ENCODE peak calls at places on chromosomes 5 and 9, in seven cellular contexts. Z, G, J, L, P, O and W are unnamed samples.

GRCh38 chr5:113447651-113448050 is 12.9 kb upstream of the TSSK1B start:
- DNase-seq in Z (peak; percentile 60), G (no peak), J (no peak), L (no peak), P (peak; percentile 52), O (no peak), W (peak; percentile 9)

GRCh38 chr5:181223729-181224389 is 778 bp downstream of the TRIM41 start:
- DNase-seq in Z (peak; percentile 27), G (peak; percentile 49), J (peak; percentile 32), L (no peak), P (peak; percentile 85), O (no peak), W (peak; percentile 50)

GRCh38 chr5:85049020-85049419 is 664.3 kb upstream of the EDIL3 start:
- DNase-seq in Z (peak; percentile 16), G (no peak), J (peak; percentile 70), L (no peak), P (peak; percentile 55), O (no peak), W (peak; percentile 77)

GRCh38 chr5:5421149-5421960 is 1.1 kb upstream of the ICE1 start:
- DNase-seq in Z (peak; percentile 23), G (no peak), J (peak; percentile 32), L (no peak), P (no peak), O (no peak), W (peak; percentile 39)

GRCh38 chr5:175718401-175719108 is 60.7 kb downstream of the HRH2 start:
- DNase-seq in Z (peak; percentile 53), G (peak; percentile 46), J (no peak), L (peak; percentile 68), P (peak; percentile 68), O (no peak), W (peak; percentile 29)

GRCh38 chr5:947626-948471 is 55.2 kb downstream of the TRIP13 start:
- DNase-seq in Z (no peak), G (no peak), J (no peak), L (peak; percentile 31), P (no peak), O (no peak), W (no peak)

GRCh38 chr5:72234265-72234700 is 85.8 kb downstream of the MRPS27 start:
- DNase-seq in Z (no peak), G (no peak), J (peak; percentile 87), L (no peak), P (no peak), O (no peak), W (peak; percentile 77)

GRCh38 chr5:135398855-135399837 is at the start of gene MACROH2A1:
- DNase-seq in Z (peak; percentile 87), G (peak; percentile 86), J (peak; percentile 68), L (peak; percentile 93), P (peak; percentile 92), O (peak; percentile 58), W (peak; percentile 85)

GRCh38 chr9:70049236-70049635 is 5.6 kb downstream of the MAMDC2 start:
- DNase-seq in Z (no peak), G (peak; percentile 67), J (peak; percentile 59), L (no peak), P (no peak), O (no peak), W (peak; percentile 84)

GRCh38 chr5:141683596-141684161 is 1.6 kb upstream of the ARAP3 start:
- DNase-seq in Z (no peak), G (no peak), J (no peak), L (no peak), P (no peak), O (no peak), W (no peak)

GRCh38 chr5:131542723-131543122 is 92.3 kb downstream of the RAPGEF6 start:
- DNase-seq in Z (no peak), G (no peak), J (no peak), L (no peak), P (no peak), O (no peak), W (no peak)

GRCh38 chr5:127101533-127101932 is 28.2 kb upstream of the C5orf63 start:
- DNase-seq in Z (no peak), G (no peak), J (no peak), L (no peak), P (peak; percentile 29), O (no peak), W (no peak)

GRCh38 chr5:11037080-11037479 is 276.0 kb upstream of the DAP start:
- DNase-seq in Z (no peak), G (peak; percentile 52), J (no peak), L (no peak), P (no peak), O (no peak), W (no peak)

GRCh38 chr9:130058887-130059286 is 5.2 kb downstream of the GPR107 start:
- DNase-seq in Z (no peak), G (no peak), J (no peak), L (no peak), P (no peak), O (no peak), W (peak; percentile 32)

DNA sequence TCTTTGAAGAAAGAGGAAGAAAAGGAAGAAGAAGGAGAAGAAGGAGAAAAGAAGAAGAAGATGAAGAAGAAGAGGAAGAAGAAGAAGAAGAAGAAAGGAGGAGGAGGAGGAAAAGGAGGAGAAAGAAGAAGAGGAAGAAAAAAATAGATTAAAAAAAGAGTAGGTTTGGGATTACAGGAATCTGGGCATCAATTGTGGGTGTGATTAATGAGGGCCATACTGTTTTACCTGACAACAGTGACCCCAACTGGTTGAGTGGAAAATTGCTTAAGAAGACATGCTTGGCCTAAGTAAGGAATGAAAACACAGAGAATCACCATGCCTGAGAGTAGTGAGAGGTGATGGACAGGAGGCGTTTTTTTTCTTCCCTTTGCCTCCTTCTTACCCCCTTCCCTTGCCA is 114.6 kb downstream of the FAM170A start:
- DNase-seq in Z (peak; percentile 27), G (peak; percentile 37), J (no peak), L (no peak), P (peak; percentile 67), O (no peak), W (peak; percentile 69)
- TF ChIP-seq CTCF in Z (peak; percentile 66), G (peak; percentile 81), J (peak; percentile 28), L (peak; percentile 34), P (peak; percentile 26), O (no peak), W (peak; percentile 51)

GRCh38 chr9:132354645-132355355 is at the start of gene SETX:
- DNase-seq in Z (peak; percentile 98), G (peak; percentile 97), J (peak; percentile 85), L (peak; percentile 99), P (peak; percentile 99), O (peak; percentile 82), W (peak; percentile 98)

GRCh38 chr9:132348676-132349075 is 6.1 kb downstream of the SETX start:
- DNase-seq in Z (no peak), G (no peak), J (no peak), L (no peak), P (no peak), O (no peak), W (no peak)

GRCh38 chr9:132356276-132356924 is 1.6 kb upstream of the SETX start:
- DNase-seq in Z (no peak), G (no peak), J (no peak), L (no peak), P (no peak), O (no peak), W (no peak)

GRCh38 chr9:132350861-132351315 is 3.9 kb downstream of the SETX start:
- DNase-seq in Z (no peak), G (no peak), J (no peak), L (no peak), P (no peak), O (no peak), W (peak; percentile 56)

DNA sequence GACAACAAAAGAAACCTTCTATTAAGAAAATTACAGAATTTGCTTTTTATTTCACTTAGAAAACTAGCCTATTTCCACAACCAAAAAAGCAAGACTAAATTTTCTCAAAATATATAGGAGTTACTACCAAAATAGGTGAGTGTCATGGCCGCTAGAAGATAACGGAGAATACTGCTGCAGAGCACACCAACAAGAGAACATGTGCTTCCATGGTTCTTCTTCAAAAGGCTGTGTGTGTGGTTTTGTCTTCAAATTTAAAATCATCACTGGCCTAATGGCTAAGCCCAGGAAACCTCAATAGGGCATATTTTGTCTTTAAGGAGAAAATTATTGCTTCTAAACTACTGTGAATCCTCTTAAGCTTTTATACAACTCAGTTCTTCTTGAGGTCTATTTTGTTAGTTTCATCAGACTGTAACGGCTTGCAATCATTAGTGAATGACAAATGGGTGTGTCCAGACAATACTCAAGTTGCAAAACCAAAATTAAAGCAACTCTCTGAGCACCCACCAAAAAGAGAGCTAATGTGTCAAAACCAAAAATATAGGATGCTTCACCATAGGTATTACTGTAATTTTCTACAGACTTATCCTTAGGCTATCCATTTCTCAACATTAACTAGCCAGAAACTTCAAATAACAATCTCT is 3.3 kb downstream of the SETX start:
- DNase-seq in Z (no peak), G (no peak), J (no peak), L (no peak), P (no peak), O (no peak), W (no peak)
- H3K4me3 ChIP-seq in Z (no peak overlapping the region), G (no peak overlapping the region), J (no peak overlapping the region), L (no peak overlapping the region), P (no peak overlapping the region), O (peak overlapping the region; percentile 41), W (no peak overlapping the region)

GRCh38 chr9:137295313-137296213 is 6.5 kb downstream of the NRARP start:
- DNase-seq in Z (no peak), G (peak; percentile 46), J (no peak), L (peak; percentile 80), P (peak; percentile 64), O (no peak), W (peak; percentile 17)
- TF ChIP-seq CTCF in Z (peak; percentile 66), G (peak; percentile 86), J (peak; percentile 5), L (peak; percentile 91), P (peak; percentile 32), O (peak; percentile 26), W (peak; percentile 33)

DNA sequence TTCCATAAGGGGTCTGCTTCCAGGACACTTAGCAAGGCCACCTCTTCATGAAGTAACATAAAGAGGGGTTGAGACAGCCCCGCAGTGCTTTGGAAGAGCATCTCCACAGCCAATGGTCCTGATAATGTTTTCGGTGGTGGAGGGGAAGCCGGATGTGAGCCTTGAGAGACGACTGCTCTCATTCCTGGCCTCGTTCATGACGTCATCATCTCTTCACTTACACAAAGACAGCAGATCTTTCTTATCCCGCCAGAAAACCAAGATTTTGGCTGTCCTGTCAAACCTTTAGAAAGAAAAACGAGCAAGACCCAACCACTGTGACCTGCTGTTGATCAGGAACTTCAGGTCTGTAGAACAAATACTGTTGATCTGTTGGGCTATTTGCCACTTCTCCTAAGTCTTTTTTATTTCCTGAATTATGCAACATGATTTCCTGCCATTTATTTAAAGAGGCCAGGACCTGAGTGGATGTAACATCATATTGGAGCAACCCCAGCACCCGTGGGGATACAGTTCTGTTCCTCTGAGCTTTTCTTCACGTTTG is 89.0 kb upstream of the IRX2 start:
- DNase-seq in Z (no peak), G (no peak), J (no peak), L (no peak), P (no peak), O (no peak), W (no peak)
- H3K4me3 ChIP-seq in Z (no peak overlapping the region), G (no peak overlapping the region), J (no peak overlapping the region), L (no peak overlapping the region), P (no peak overlapping the region), O (no peak overlapping the region), W (no peak overlapping the region)

DNA sequence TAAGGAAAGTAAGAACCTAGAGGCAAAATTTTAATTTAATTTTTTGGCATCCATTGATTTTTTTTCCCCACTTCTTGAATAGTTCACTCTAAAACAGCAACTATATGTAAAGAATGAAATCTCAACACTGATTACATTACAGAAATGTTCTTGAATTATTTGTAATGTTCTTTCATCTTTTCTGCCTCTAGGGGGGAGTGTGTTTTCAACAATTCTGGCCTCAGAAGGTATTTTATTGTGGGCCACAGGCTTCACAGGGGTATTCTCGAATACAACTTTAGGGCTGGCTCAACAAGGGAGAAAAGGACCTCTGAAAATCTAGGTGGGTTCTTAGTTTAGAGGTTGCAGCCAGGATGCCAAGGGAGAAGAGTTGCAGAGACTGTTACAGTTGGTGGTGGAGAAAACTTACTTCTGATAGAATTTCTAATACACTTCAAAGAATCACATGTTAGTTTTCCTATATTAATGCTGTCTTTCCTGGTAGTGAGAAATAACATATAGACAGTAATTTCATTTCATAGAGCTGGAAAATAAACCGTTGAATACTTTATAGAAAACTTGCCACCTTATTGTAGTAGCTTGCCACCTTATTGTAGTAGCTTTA is 3.6 kb upstream of the NPR3 start:
- DNase-seq in Z (no peak), G (no peak), J (no peak), L (no peak), P (peak; percentile 36), O (no peak), W (peak; percentile 67)
- TF ChIP-seq CTCF in Z (no peak), G (peak; percentile 22), J (peak; percentile 65), L (no peak), P (peak; percentile 54), O (peak; percentile 13), W (peak; percentile 64)